ENCODE peak calls at places on chromosomes 13 and 19, in ten cellular contexts. One of them, this sample, is unnamed.

GRCh38 chr13:104011505-104012270 is 945.5 kb upstream of the SLC10A2 start:
- DNase-seq in left ventricle myocardium inferior: no peak
- DNase-seq in stimulated activated CD4-positive, alpha-beta T cell treated with anti-CD3 and anti-CD28 coated beads, Interleukin-4, amount 100 ng/mL, for 1 hour: no peak
- DNase-seq in lower leg skin: peak
- DNase-seq in MCF 10A: no peak
- DNase-seq in stimulated activated CD8-positive, alpha-beta memory T cell treated with anti-CD3 and anti-CD28 coated beads, Interleukin-4, amount 100 ng/mL, for 24 hours: no peak
- DNase-seq in AG08396: no peak
- DNase-seq in CD4-positive, alpha-beta memory T cell: no peak
- DNase-seq in activated CD4-positive, alpha-beta T cell treated with anti-CD3 and anti-CD28 coated beads for 1 hour: no peak
- DNase-seq in CD4-positive, alpha-beta T cell: no peak
- DNase-seq in this sample: no peak

GRCh38 chr13:101144808-101145419 is 271.4 kb downstream of the NALCN start:
- DNase-seq in MCF 10A: peak
- DNase-seq in CD4-positive, alpha-beta memory T cell: peak
- DNase-seq in stimulated activated CD4-positive, alpha-beta T cell treated with anti-CD3 and anti-CD28 coated beads, Interleukin-4, amount 100 ng/mL, for 1 hour: no peak
- DNase-seq in stimulated activated CD8-positive, alpha-beta memory T cell treated with anti-CD3 and anti-CD28 coated beads, Interleukin-4, amount 100 ng/mL, for 24 hours: no peak
- DNase-seq in AG08396: peak
- DNase-seq in CD4-positive, alpha-beta T cell: no peak
- DNase-seq in left ventricle myocardium inferior: no peak
- DNase-seq in lower leg skin: no peak
- DNase-seq in activated CD4-positive, alpha-beta T cell treated with anti-CD3 and anti-CD28 coated beads for 1 hour: no peak
- DNase-seq in this sample: peak

GRCh38 chr13:103525530-103525929 is 459.3 kb upstream of the SLC10A2 start:
- DNase-seq in MCF 10A: no peak
- DNase-seq in activated CD4-positive, alpha-beta T cell treated with anti-CD3 and anti-CD28 coated beads for 1 hour: no peak
- DNase-seq in stimulated activated CD4-positive, alpha-beta T cell treated with anti-CD3 and anti-CD28 coated beads, Interleukin-4, amount 100 ng/mL, for 1 hour: no peak
- DNase-seq in CD4-positive, alpha-beta memory T cell: no peak
- DNase-seq in AG08396: no peak
- DNase-seq in lower leg skin: no peak
- DNase-seq in stimulated activated CD8-positive, alpha-beta memory T cell treated with anti-CD3 and anti-CD28 coated beads, Interleukin-4, amount 100 ng/mL, for 24 hours: no peak
- DNase-seq in CD4-positive, alpha-beta T cell: no peak
- DNase-seq in left ventricle myocardium inferior: no peak
- DNase-seq in this sample: no peak

GRCh38 chr19:17419154-17419490 is 725 bp upstream of the MVB12A start:
- DNase-seq in left ventricle myocardium inferior: no peak
- DNase-seq in lower leg skin: no peak
- DNase-seq in stimulated activated CD4-positive, alpha-beta T cell treated with anti-CD3 and anti-CD28 coated beads, Interleukin-4, amount 100 ng/mL, for 1 hour: no peak
- DNase-seq in stimulated activated CD8-positive, alpha-beta memory T cell treated with anti-CD3 and anti-CD28 coated beads, Interleukin-4, amount 100 ng/mL, for 24 hours: no peak
- DNase-seq in CD4-positive, alpha-beta T cell: no peak
- DNase-seq in AG08396: no peak
- DNase-seq in activated CD4-positive, alpha-beta T cell treated with anti-CD3 and anti-CD28 coated beads for 1 hour: no peak
- DNase-seq in MCF 10A: no peak
- DNase-seq in CD4-positive, alpha-beta memory T cell: no peak
- DNase-seq in this sample: no peak

GRCh38 chr19:10424011-10424637 is 3.8 kb downstream of the PDE4A start:
- DNase-seq in activated CD4-positive, alpha-beta T cell treated with anti-CD3 and anti-CD28 coated beads for 1 hour: peak
- DNase-seq in stimulated activated CD8-positive, alpha-beta memory T cell treated with anti-CD3 and anti-CD28 coated beads, Interleukin-4, amount 100 ng/mL, for 24 hours: no peak
- DNase-seq in CD4-positive, alpha-beta memory T cell: peak
- DNase-seq in stimulated activated CD4-positive, alpha-beta T cell treated with anti-CD3 and anti-CD28 coated beads, Interleukin-4, amount 100 ng/mL, for 1 hour: peak
- DNase-seq in CD4-positive, alpha-beta T cell: peak
- DNase-seq in left ventricle myocardium inferior: peak
- DNase-seq in MCF 10A: peak
- DNase-seq in lower leg skin: no peak
- DNase-seq in AG08396: peak
- DNase-seq in this sample: peak

GRCh38 chr19:1474011-1474764 is 4.8 kb downstream of the C19orf25 start:
- DNase-seq in left ventricle myocardium inferior: peak
- DNase-seq in stimulated activated CD4-positive, alpha-beta T cell treated with anti-CD3 and anti-CD28 coated beads, Interleukin-4, amount 100 ng/mL, for 1 hour: no peak
- DNase-seq in CD4-positive, alpha-beta memory T cell: no peak
- DNase-seq in activated CD4-positive, alpha-beta T cell treated with anti-CD3 and anti-CD28 coated beads for 1 hour: no peak
- DNase-seq in AG08396: peak
- DNase-seq in stimulated activated CD8-positive, alpha-beta memory T cell treated with anti-CD3 and anti-CD28 coated beads, Interleukin-4, amount 100 ng/mL, for 24 hours: no peak
- DNase-seq in MCF 10A: no peak
- DNase-seq in lower leg skin: no peak
- DNase-seq in CD4-positive, alpha-beta T cell: no peak
- DNase-seq in this sample: no peak

GRCh38 chr13:27182844-27183497 is 11.4 kb upstream of the USP12 start:
- DNase-seq in MCF 10A: peak
- DNase-seq in stimulated activated CD8-positive, alpha-beta memory T cell treated with anti-CD3 and anti-CD28 coated beads, Interleukin-4, amount 100 ng/mL, for 24 hours: no peak
- DNase-seq in AG08396: peak
- DNase-seq in stimulated activated CD4-positive, alpha-beta T cell treated with anti-CD3 and anti-CD28 coated beads, Interleukin-4, amount 100 ng/mL, for 1 hour: no peak
- DNase-seq in activated CD4-positive, alpha-beta T cell treated with anti-CD3 and anti-CD28 coated beads for 1 hour: no peak
- DNase-seq in CD4-positive, alpha-beta memory T cell: no peak
- DNase-seq in lower leg skin: peak
- DNase-seq in left ventricle myocardium inferior: peak
- DNase-seq in CD4-positive, alpha-beta T cell: no peak
- DNase-seq in this sample: no peak

GRCh38 chr19:5321066-5321642 is 19.5 kb downstream of the PTPRS start:
- DNase-seq in CD4-positive, alpha-beta memory T cell: no peak
- DNase-seq in lower leg skin: no peak
- DNase-seq in activated CD4-positive, alpha-beta T cell treated with anti-CD3 and anti-CD28 coated beads for 1 hour: no peak
- DNase-seq in AG08396: no peak
- DNase-seq in left ventricle myocardium inferior: no peak
- DNase-seq in MCF 10A: no peak
- DNase-seq in stimulated activated CD4-positive, alpha-beta T cell treated with anti-CD3 and anti-CD28 coated beads, Interleukin-4, amount 100 ng/mL, for 1 hour: no peak
- DNase-seq in CD4-positive, alpha-beta T cell: no peak
- DNase-seq in stimulated activated CD8-positive, alpha-beta memory T cell treated with anti-CD3 and anti-CD28 coated beads, Interleukin-4, amount 100 ng/mL, for 24 hours: no peak
- DNase-seq in this sample: no peak

GRCh38 chr19:1151037-1151716 is 22.9 kb downstream of the SBNO2 start:
- DNase-seq in activated CD4-positive, alpha-beta T cell treated with anti-CD3 and anti-CD28 coated beads for 1 hour: no peak
- DNase-seq in CD4-positive, alpha-beta T cell: no peak
- DNase-seq in stimulated activated CD8-positive, alpha-beta memory T cell treated with anti-CD3 and anti-CD28 coated beads, Interleukin-4, amount 100 ng/mL, for 24 hours: no peak
- DNase-seq in CD4-positive, alpha-beta memory T cell: no peak
- DNase-seq in MCF 10A: no peak
- DNase-seq in lower leg skin: no peak
- DNase-seq in stimulated activated CD4-positive, alpha-beta T cell treated with anti-CD3 and anti-CD28 coated beads, Interleukin-4, amount 100 ng/mL, for 1 hour: no peak
- DNase-seq in left ventricle myocardium inferior: no peak
- DNase-seq in AG08396: no peak
- DNase-seq in this sample: no peak

GRCh38 chr19:5001547-5002131 is 32.7 kb downstream of the KDM4B start:
- DNase-seq in activated CD4-positive, alpha-beta T cell treated with anti-CD3 and anti-CD28 coated beads for 1 hour: no peak
- DNase-seq in stimulated activated CD8-positive, alpha-beta memory T cell treated with anti-CD3 and anti-CD28 coated beads, Interleukin-4, amount 100 ng/mL, for 24 hours: peak
- DNase-seq in CD4-positive, alpha-beta T cell: peak
- DNase-seq in stimulated activated CD4-positive, alpha-beta T cell treated with anti-CD3 and anti-CD28 coated beads, Interleukin-4, amount 100 ng/mL, for 1 hour: peak
- DNase-seq in lower leg skin: no peak
- DNase-seq in left ventricle myocardium inferior: no peak
- DNase-seq in CD4-positive, alpha-beta memory T cell: peak
- DNase-seq in MCF 10A: peak
- DNase-seq in AG08396: peak
- DNase-seq in this sample: peak